ENCODE peak calls at places on chromosome 16, in five cellular contexts. One of them, this sample, is unnamed. For H3K4me1 and H3K27me3, the result is how much of the 10 kb centered on the place peaks cover.

GRCh38 chr16:58020628-58021521 is 4.7 kb upstream of the MMP15 start:
- DNase-seq in cardiac muscle cell: peak
- DNase-seq in osteoblast: peak
- DNase-seq in Peyer's patch: peak
- DNase-seq in neuronal stem cell: no peak
- DNase-seq in this sample: peak

GRCh38 chr16:81937305-81938038 is 73.8 kb downstream of the SDR42E1 start:
- DNase-seq in cardiac muscle cell: no peak
- DNase-seq in neuronal stem cell: no peak
- DNase-seq in Peyer's patch: no peak
- DNase-seq in osteoblast: no peak
- DNase-seq in this sample: no peak

GRCh38 chr16:55700067-55700466 is 44.3 kb downstream of the SLC6A2 start:
- DNase-seq in Peyer's patch: no peak
- DNase-seq in cardiac muscle cell: no peak
- DNase-seq in osteoblast: no peak
- DNase-seq in neuronal stem cell: no peak
- DNase-seq in this sample: no peak

GRCh38 chr16:56747486-56748045 is 17.6 kb downstream of the NUP93 start:
- DNase-seq in cardiac muscle cell: peak
- DNase-seq in osteoblast: no peak
- DNase-seq in neuronal stem cell: no peak
- DNase-seq in Peyer's patch: no peak
- DNase-seq in this sample: no peak

GRCh38 chr16:65068151-65068740 is 53.6 kb downstream of the CDH11 start:
- DNase-seq in neuronal stem cell: no peak
- DNase-seq in Peyer's patch: no peak
- DNase-seq in osteoblast: no peak
- DNase-seq in cardiac muscle cell: no peak
- DNase-seq in this sample: no peak

GRCh38 chr16:75238853-75239371 is 12.5 kb downstream of the BCAR1 start:
- DNase-seq in neuronal stem cell: no peak
- DNase-seq in osteoblast: peak
- DNase-seq in Peyer's patch: no peak
- DNase-seq in cardiac muscle cell: no peak
- DNase-seq in this sample: no peak

GRCh38 chr16:29729116-29729521 is 16.7 kb downstream of the C16orf54 start:
- DNase-seq in neuronal stem cell: peak
- DNase-seq in cardiac muscle cell: peak
- DNase-seq in Peyer's patch: peak
- DNase-seq in osteoblast: peak
- DNase-seq in this sample: no peak

GRCh38 chr16:19599968-19600716 is 44.6 kb downstream of the VPS35L start:
- DNase-seq in osteoblast: no peak
- DNase-seq in cardiac muscle cell: no peak
- DNase-seq in Peyer's patch: no peak
- DNase-seq in neuronal stem cell: no peak
- DNase-seq in this sample: no peak

GRCh38 chr16:73350707-73351452 is 303.0 kb upstream of the ZFHX3 start:
- DNase-seq in cardiac muscle cell: peak
- DNase-seq in Peyer's patch: no peak
- DNase-seq in osteoblast: no peak
- DNase-seq in neuronal stem cell: no peak
- DNase-seq in this sample: no peak

GRCh38 chr16:64397042-64397441 is 724.8 kb downstream of the CDH11 start:
- DNase-seq in neuronal stem cell: no peak
- DNase-seq in osteoblast: no peak
- DNase-seq in cardiac muscle cell: no peak
- DNase-seq in Peyer's patch: no peak
- DNase-seq in this sample: no peak

GRCh38 chr16:21265104-21265825 is 12.8 kb downstream of the CRYM start:
- DNase-seq in osteoblast: no peak
- DNase-seq in Peyer's patch: no peak
- DNase-seq in neuronal stem cell: no peak
- DNase-seq in cardiac muscle cell: no peak
- DNase-seq in this sample: no peak

GRCh38 chr16:14186007-14186953 is 115.2 kb downstream of the MRTFB start:
- DNase-seq in neuronal stem cell: peak
- DNase-seq in Peyer's patch: no peak
- DNase-seq in osteoblast: no peak
- DNase-seq in cardiac muscle cell: peak
- DNase-seq in this sample: no peak

GRCh38 chr16:16045879-16046278 is 96.5 kb downstream of the ABCC1 start:
- DNase-seq in cardiac muscle cell: peak
- DNase-seq in osteoblast: no peak
- DNase-seq in Peyer's patch: no peak
- DNase-seq in neuronal stem cell: no peak
- DNase-seq in this sample: no peak

GRCh38 chr16:70729292-70729691 is 43.4 kb upstream of the MTSS2 start:
- DNase-seq in neuronal stem cell: no peak
- DNase-seq in osteoblast: no peak
- DNase-seq in Peyer's patch: no peak
- DNase-seq in cardiac muscle cell: no peak
- DNase-seq in this sample: no peak

GRCh38 chr16:70433456-70434103 is 5.3 kb downstream of the ST3GAL2 start:
- DNase-seq in cardiac muscle cell: no peak
- DNase-seq in osteoblast: peak
- DNase-seq in Peyer's patch: no peak
- DNase-seq in neuronal stem cell: no peak
- DNase-seq in this sample: no peak

GRCh38 chr16:3013491-3013951 is 798 bp downstream of the CLDN9 start:
- DNase-seq in Peyer's patch: no peak
- DNase-seq in osteoblast: no peak
- DNase-seq in neuronal stem cell: no peak
- DNase-seq in cardiac muscle cell: no peak
- DNase-seq in this sample: no peak

GRCh38 chr16:72847187-72848044 is 200.5 kb downstream of the ZFHX3 start:
- DNase-seq in Peyer's patch: no peak
- DNase-seq in cardiac muscle cell: peak
- DNase-seq in osteoblast: no peak
- DNase-seq in neuronal stem cell: no peak
- DNase-seq in this sample: no peak

GRCh38 chr16:57130950-57131321 is 38.6 kb downstream of the CPNE2 start:
- DNase-seq in Peyer's patch: no peak
- DNase-seq in neuronal stem cell: no peak
- DNase-seq in cardiac muscle cell: no peak
- DNase-seq in osteoblast: no peak
- DNase-seq in this sample: no peak

GRCh38 chr16:4521971-4522623 is 16.5 kb downstream of the CDIP1 start:
- DNase-seq in neuronal stem cell: no peak
- DNase-seq in osteoblast: peak
- DNase-seq in Peyer's patch: no peak
- DNase-seq in cardiac muscle cell: no peak
- DNase-seq in this sample: peak

GRCh38 chr16:30874821-30875717 is 18.8 kb downstream of the BCL7C start:
- DNase-seq in cardiac muscle cell: peak
- DNase-seq in neuronal stem cell: peak
- DNase-seq in Peyer's patch: peak
- DNase-seq in osteoblast: peak
- DNase-seq in this sample: peak

GRCh38 chr16:64412578-64413280 is 709.1 kb downstream of the CDH11 start:
- DNase-seq in osteoblast: peak
- DNase-seq in cardiac muscle cell: no peak
- DNase-seq in neuronal stem cell: no peak
- DNase-seq in Peyer's patch: no peak
- DNase-seq in this sample: no peak

GRCh38 chr16:52677487-52677886 is 130.5 kb upstream of the TOX3 start:
- DNase-seq in Peyer's patch: no peak
- DNase-seq in osteoblast: no peak
- DNase-seq in neuronal stem cell: no peak
- DNase-seq in cardiac muscle cell: no peak
- DNase-seq in this sample: no peak

DNA sequence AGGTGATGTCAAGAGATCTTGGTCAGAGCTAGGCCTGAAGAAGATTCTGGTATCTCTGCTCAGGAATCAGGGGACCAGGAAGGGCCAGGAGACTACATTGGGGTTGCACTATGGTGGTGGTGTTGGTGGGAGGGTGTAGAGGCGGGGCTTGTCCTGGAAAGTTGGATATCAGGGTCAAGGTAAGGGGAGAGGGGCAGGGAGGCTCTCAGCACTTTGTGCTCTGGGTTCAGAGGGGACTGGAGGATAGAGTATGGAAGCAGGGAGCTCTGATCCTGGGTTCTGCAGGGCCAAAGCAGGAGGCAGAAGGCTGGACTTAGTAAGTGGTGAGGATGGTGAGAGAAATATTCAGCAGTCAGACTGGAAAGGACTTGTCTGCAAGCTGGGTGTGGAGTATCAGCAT is 3.0 kb downstream of the NOL3 start:
- DNase-seq in osteoblast: no peak
- DNase-seq in Peyer's patch: no peak
- DNase-seq in neuronal stem cell: no peak
- DNase-seq in cardiac muscle cell: no peak
- DNase-seq in this sample: no peak
- H3K4me1 ChIP-seq in osteoblast: under half
- H3K4me1 ChIP-seq in Peyer's patch: under half
- H3K4me1 ChIP-seq in neuronal stem cell: under half
- H3K4me1 ChIP-seq in cardiac muscle cell: under half
- H3K4me1 ChIP-seq in this sample: half or more

DNA sequence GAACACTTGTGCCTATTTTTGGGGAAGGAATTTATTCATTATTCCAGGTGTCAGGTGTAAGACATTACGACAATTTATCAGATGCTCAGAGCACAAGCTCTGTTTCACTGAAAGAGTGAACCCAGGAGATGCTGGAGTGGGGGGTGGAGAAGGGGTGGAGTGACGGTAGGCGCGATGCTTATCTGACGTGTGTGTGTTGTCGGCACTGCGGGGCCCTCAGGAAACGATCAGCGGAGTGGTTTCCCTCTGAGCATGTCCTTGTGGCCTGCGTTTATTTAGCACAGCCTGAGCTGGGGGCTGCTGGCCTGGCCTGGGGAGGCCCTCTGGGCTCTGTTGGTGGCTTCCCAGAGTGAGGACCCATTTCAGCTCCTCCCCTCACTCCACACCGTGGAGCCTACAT is 18.8 kb upstream of the GNG13 start:
- DNase-seq in Peyer's patch: no peak
- DNase-seq in neuronal stem cell: no peak
- DNase-seq in osteoblast: no peak
- DNase-seq in cardiac muscle cell: no peak
- DNase-seq in this sample: no peak
- H3K4me3 ChIP-seq in Peyer's patch: no peak
- H3K4me3 ChIP-seq in neuronal stem cell: no peak
- H3K4me3 ChIP-seq in osteoblast: no peak
- H3K4me3 ChIP-seq in cardiac muscle cell: no peak
- H3K4me3 ChIP-seq in this sample: no peak

GRCh38 chr16:23739516-23739915 is 15.3 kb upstream of the CHP2 start:
- DNase-seq in cardiac muscle cell: no peak
- DNase-seq in neuronal stem cell: no peak
- DNase-seq in Peyer's patch: no peak
- DNase-seq in osteoblast: no peak
- DNase-seq in this sample: no peak

GRCh38 chr16:23748630-23749029 is 6.2 kb upstream of the CHP2 start:
- DNase-seq in Peyer's patch: no peak
- DNase-seq in cardiac muscle cell: no peak
- DNase-seq in neuronal stem cell: no peak
- DNase-seq in osteoblast: no peak
- DNase-seq in this sample: no peak

GRCh38 chr16:23745263-23745662 is 9.6 kb upstream of the CHP2 start:
- DNase-seq in neuronal stem cell: no peak
- DNase-seq in osteoblast: no peak
- DNase-seq in cardiac muscle cell: no peak
- DNase-seq in Peyer's patch: no peak
- DNase-seq in this sample: no peak

GRCh38 chr16:23742761-23743160 is 12.1 kb upstream of the CHP2 start:
- DNase-seq in cardiac muscle cell: no peak
- DNase-seq in neuronal stem cell: no peak
- DNase-seq in Peyer's patch: no peak
- DNase-seq in osteoblast: no peak
- DNase-seq in this sample: no peak
- H3K27me3 ChIP-seq in cardiac muscle cell: under half
- H3K27me3 ChIP-seq in neuronal stem cell: under half
- H3K27me3 ChIP-seq in Peyer's patch: under half
- H3K27me3 ChIP-seq in osteoblast: under half
- H3K27me3 ChIP-seq in this sample: under half

GRCh38 chr16:50156590-50156989 is 3.5 kb downstream of the TENT4B start:
- DNase-seq in neuronal stem cell: no peak
- DNase-seq in cardiac muscle cell: no peak
- DNase-seq in osteoblast: no peak
- DNase-seq in Peyer's patch: peak
- DNase-seq in this sample: no peak

GRCh38 chr16:50165473-50165872 is 12.4 kb downstream of the TENT4B start:
- DNase-seq in osteoblast: no peak
- DNase-seq in cardiac muscle cell: no peak
- DNase-seq in neuronal stem cell: no peak
- DNase-seq in Peyer's patch: no peak
- DNase-seq in this sample: no peak

GRCh38 chr16:50161950-50162349 is 8.8 kb downstream of the TENT4B start:
- DNase-seq in Peyer's patch: no peak
- DNase-seq in neuronal stem cell: no peak
- DNase-seq in osteoblast: no peak
- DNase-seq in cardiac muscle cell: no peak
- DNase-seq in this sample: no peak

GRCh38 chr16:50155925-50156324 is 2.8 kb downstream of the TENT4B start:
- DNase-seq in Peyer's patch: no peak
- DNase-seq in neuronal stem cell: no peak
- DNase-seq in osteoblast: peak
- DNase-seq in cardiac muscle cell: no peak
- DNase-seq in this sample: no peak

DNA sequence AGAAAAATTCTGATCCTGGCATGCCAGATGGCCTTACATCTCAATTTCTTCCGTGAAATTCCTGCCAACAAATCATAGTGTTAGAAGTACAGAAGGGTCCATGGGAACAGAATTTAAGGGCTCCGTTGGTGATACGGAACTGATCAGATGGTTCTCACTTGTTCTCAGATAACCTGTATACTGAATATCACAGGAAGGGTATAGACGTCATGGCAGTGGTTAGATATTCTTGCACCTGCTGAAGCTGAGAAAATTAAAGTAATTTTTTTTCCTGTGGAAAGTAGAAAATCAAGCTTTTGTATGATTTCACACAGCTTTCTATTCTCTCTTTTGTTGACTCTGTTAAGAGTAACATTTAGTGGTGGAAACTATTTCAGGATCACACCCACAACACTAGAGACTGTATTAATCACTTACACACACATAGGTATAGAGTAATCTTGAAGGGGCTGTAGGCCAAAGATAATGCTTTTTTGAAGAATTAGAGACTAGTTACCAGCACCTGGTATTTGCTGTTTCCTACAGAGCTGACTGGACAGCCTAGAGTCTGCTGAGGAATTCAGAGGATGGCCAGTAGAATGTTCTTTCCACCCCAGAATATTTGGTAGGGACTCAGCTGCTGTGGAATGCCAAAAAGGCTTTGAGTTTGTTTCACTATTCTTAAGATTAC is 7.5 kb downstream of the TENT4B start:
- DNase-seq in osteoblast: peak
- DNase-seq in neuronal stem cell: no peak
- DNase-seq in cardiac muscle cell: no peak
- DNase-seq in Peyer's patch: no peak
- DNase-seq in this sample: no peak
- H3K4me1 ChIP-seq in osteoblast: under half
- H3K4me1 ChIP-seq in neuronal stem cell: under half
- H3K4me1 ChIP-seq in cardiac muscle cell: under half
- H3K4me1 ChIP-seq in Peyer's patch: under half
- H3K4me1 ChIP-seq in this sample: half or more